ENCODE peak calls at places on chromosomes 7 and 10, in eight cellular contexts. O, I, A, J, W, X, P and V are unnamed samples.

GRCh38 chr10:42491801-42492200 is 146.6 kb downstream of the ZNF33B start:
- DNase-seq in W (no peak), I (no peak), J (no peak), A (no peak), X (no peak), P (no peak), O (no peak), V (no peak)

GRCh38 chr7:84700563-84701370 is 486.1 kb downstream of the SEMA3D start:
- DNase-seq in I (no peak), J (no peak), A (no peak), W (no peak), P (no peak), X (peak), O (no peak), V (no peak)

GRCh38 chr7:122768827-122769226 is 66.1 kb upstream of the RNF148 start:
- DNase-seq in O (no peak), A (no peak), X (no peak), J (no peak), I (no peak), P (no peak), W (no peak), V (no peak)

GRCh38 chr7:102433319-102434038 is at the start of gene ORAI2:
- DNase-seq in J (no peak), X (peak), O (peak), W (peak), I (peak), P (peak), A (peak), V (peak)

GRCh38 chr10:71685554-71686202 is 33.9 kb downstream of the C10orf105 start:
- DNase-seq in A (no peak), I (no peak), J (no peak), W (no peak), P (no peak), X (no peak), O (no peak), V (no peak)

GRCh38 chr7:29565982-29566746 is 2.5 kb downstream of the PRR15 start:
- DNase-seq in J (no peak), I (no peak), O (no peak), P (no peak), X (no peak), A (peak), W (no peak), V (no peak)

GRCh38 chr10:11320809-11321520 is 290.5 kb downstream of the USP6NL start:
- DNase-seq in A (no peak), P (no peak), W (no peak), I (no peak), X (no peak), J (peak), O (no peak), V (no peak)

GRCh38 chr10:6211341-6212265 is 8.9 kb downstream of the PFKFB3 start:
- DNase-seq in A (no peak), P (no peak), W (no peak), X (peak), I (no peak), J (no peak), O (peak), V (no peak)

GRCh38 chr10:19970707-19971106 is 154.5 kb downstream of the PLXDC2 start:
- DNase-seq in W (no peak), O (no peak), A (no peak), X (no peak), P (no peak), J (no peak), I (no peak), V (no peak)

GRCh38 chr7:157991351-157991750 is 596.3 kb downstream of the PTPRN2 start:
- DNase-seq in I (no peak), X (no peak), J (no peak), W (no peak), P (no peak), A (peak), O (no peak), V (no peak)

GRCh38 chr7:151490706-151491105 is 29.0 kb downstream of the RHEB start:
- DNase-seq in I (no peak), X (no peak), O (no peak), A (no peak), W (no peak), J (no peak), P (no peak), V (no peak)

GRCh38 chr10:121457729-121458128 is 140.5 kb downstream of the FGFR2 start:
- DNase-seq in O (no peak), A (no peak), X (no peak), I (no peak), P (no peak), J (no peak), W (no peak), V (no peak)

GRCh38 chr10:35705671-35706070 is 63.6 kb upstream of the FZD8 start:
- DNase-seq in P (no peak), A (no peak), W (no peak), J (no peak), I (no peak), X (no peak), O (no peak), V (no peak)

GRCh38 chr7:85119934-85120333 is 66.9 kb downstream of the SEMA3D start:
- DNase-seq in O (no peak), P (no peak), J (no peak), I (no peak), A (no peak), W (no peak), X (peak), V (no peak)

GRCh38 chr7:65369843-65370242 is 3.8 kb upstream of the ZNF92 start:
- DNase-seq in J (no peak), P (no peak), I (no peak), A (no peak), O (no peak), X (no peak), W (no peak), V (no peak)

GRCh38 chr7:50308301-50309129 is 4.0 kb downstream of the IKZF1 start:
- DNase-seq in P (no peak), J (no peak), A (no peak), I (no peak), W (peak), O (no peak), X (no peak), V (no peak)
- TF ChIP-seq POLR2A in P (no peak), J (no peak), A (no peak), I (no peak), W (no peak), O (no peak), X (no peak), V (no peak)

DNA sequence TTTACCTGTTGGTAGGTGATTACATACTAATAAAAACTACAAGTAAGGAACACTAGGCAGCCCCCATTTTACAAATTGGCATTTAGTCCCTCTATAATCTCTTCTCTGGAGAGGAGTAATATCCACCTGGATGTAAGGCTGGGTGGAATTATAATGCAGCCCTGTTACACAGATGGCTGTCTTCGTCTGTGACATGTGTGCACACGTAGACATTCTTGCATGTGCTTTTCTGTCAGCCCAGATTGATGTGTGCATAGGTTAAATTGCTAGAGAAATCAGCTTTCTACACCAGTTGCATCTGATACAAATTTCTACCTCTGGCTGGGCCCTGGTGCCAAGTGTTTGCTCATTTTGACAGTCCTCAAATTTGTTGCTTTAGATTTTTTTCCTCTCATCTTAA is 715.9 kb downstream of the AUTS2 start:
- DNase-seq in X (no peak), W (no peak), P (no peak), I (no peak), O (no peak), A (no peak), J (no peak), V (no peak)
- TF ChIP-seq POLR2A in X (no peak), W (no peak), P (no peak), I (no peak), O (no peak), A (no peak), J (no peak), V (no peak)

GRCh38 chr7:119983468-119983867 is 289.5 kb upstream of the KCND2 start:
- DNase-seq in O (no peak), X (no peak), W (no peak), A (no peak), I (no peak), P (no peak), J (no peak), V (no peak)

GRCh38 chr7:119982884-119983283 is 290.1 kb upstream of the KCND2 start:
- DNase-seq in O (no peak), A (no peak), I (no peak), W (no peak), J (no peak), P (no peak), X (no peak), V (no peak)

GRCh38 chr7:119984247-119984646 is 288.7 kb upstream of the KCND2 start:
- DNase-seq in O (no peak), A (no peak), P (no peak), I (no peak), X (no peak), J (no peak), W (no peak), V (no peak)

DNA sequence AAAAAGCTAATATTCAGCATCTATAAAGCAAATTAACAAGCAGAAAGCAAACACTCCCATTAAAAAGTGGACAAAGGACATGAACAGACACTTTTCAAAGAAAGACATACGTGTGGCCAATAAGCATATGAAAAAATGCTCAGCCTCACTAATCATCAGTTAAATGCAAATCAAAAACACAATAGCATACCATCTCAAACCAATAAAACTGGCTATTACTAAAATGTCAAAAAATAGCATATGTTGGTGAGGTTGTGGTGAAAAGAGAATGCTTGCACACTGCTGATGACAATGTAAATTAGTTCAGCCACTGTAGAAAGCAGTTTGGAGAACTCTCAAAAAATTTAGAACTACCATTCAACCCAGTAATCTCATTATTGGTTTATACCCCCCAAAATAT is 284.6 kb upstream of the KCND2 start:
- DNase-seq in A (no peak), P (no peak), J (no peak), X (no peak), W (no peak), I (no peak), O (no peak), V (no peak)
- TF ChIP-seq POLR2A in A (no peak), P (no peak), J (no peak), X (no peak), W (no peak), I (no peak), O (no peak), V (no peak)

GRCh38 chr7:55964261-55964801 is at the start of gene NIPSNAP2:
- DNase-seq in O (peak), I (no peak), W (peak), J (no peak), X (peak), A (no peak), P (peak), V (peak)
- TF ChIP-seq POLR2A in O (peak), I (peak), W (peak), J (no peak), X (peak), A (no peak), P (peak), V (peak)

GRCh38 chr7:24980695-24981543 is 941 bp upstream of the OSBPL3 start:
- DNase-seq in P (peak), J (no peak), O (no peak), A (peak), I (peak), W (no peak), X (peak), V (no peak)

GRCh38 chr7:24981544-24981951 is 1.6 kb upstream of the OSBPL3 start:
- DNase-seq in J (no peak), I (peak), O (peak), P (peak), W (peak), X (peak), A (peak), V (peak)

GRCh38 chr7:24979863-24980694 is at the start of gene OSBPL3:
- DNase-seq in I (peak), P (peak), J (peak), W (peak), O (peak), X (peak), A (peak), V (peak)

GRCh38 chr7:24978837-24979469 is 1.0 kb downstream of the OSBPL3 start:
- DNase-seq in A (peak), W (no peak), J (no peak), I (no peak), P (no peak), X (no peak), O (no peak), V (no peak)

DNA sequence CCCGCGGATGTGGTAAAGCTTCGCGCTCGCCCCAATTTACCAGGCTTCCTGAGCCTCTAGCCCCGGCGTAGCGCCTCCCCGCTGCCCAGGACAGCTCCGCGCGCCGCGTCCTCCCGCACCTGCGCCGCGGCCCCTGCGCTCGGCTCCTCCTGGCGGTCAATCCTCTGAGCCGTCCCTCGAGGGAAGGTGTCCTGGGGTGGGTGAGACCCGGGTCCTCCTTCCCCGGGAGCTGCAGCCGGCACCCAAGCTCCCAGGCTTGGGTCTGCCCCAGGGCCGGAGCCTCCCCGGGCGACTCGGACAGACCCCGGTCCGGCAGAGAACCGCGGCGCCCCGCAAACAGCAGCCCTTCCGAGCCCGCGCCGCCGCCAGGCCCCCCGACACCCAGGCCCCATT is 512 bp downstream of the OSBPL3 start:
- DNase-seq in W (peak), I (peak), X (peak), A (peak), P (peak), J (no peak), O (peak), V (peak)
- TF ChIP-seq POLR2A in W (peak), I (no peak), X (no peak), A (no peak), P (no peak), J (no peak), O (no peak), V (peak)

DNA sequence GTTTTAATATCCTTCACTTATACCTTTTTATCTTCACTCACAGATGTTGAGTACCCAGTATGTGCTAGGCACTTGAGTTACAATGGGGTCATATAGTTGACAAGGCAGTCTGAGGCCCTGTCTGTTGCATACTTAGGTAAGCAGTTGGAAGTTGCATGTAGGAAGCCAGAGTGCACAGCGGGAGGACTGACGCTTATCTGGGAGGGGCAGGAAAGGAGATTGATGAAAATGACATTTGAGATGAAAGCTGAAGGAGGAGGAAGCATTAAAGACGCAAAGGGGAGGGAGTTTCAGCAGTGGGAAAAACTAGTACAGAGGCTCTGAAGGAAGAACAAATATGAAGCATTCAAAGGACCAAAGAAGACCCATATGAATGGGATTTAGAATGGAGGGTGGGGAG is 266.2 kb downstream of the HTR7 start:
- DNase-seq in P (no peak), O (no peak), J (no peak), I (no peak), A (no peak), X (no peak), W (no peak), V (no peak)
- TF ChIP-seq POLR2A in P (no peak), O (no peak), J (no peak), I (no peak), A (no peak), X (no peak), W (no peak), V (no peak)

GRCh38 chr7:100432621-100433275 is 3.1 kb downstream of the MEPCE start:
- DNase-seq in X (no peak), A (peak), J (no peak), O (no peak), W (peak), I (no peak), P (no peak), V (no peak)

GRCh38 chr7:100434297-100435144 is 1.8 kb downstream of the PPP1R35 start:
- DNase-seq in P (no peak), I (no peak), A (no peak), J (no peak), W (peak), X (no peak), O (no peak), V (no peak)

GRCh38 chr7:100433592-100434296 is 2.6 kb downstream of the PPP1R35 start:
- DNase-seq in W (peak), J (no peak), O (no peak), A (peak), I (no peak), P (no peak), X (no peak), V (no peak)

GRCh38 chr7:100432053-100432452 is 2.4 kb downstream of the MEPCE start:
- DNase-seq in P (no peak), A (no peak), X (no peak), J (no peak), O (no peak), I (no peak), W (no peak), V (no peak)

GRCh38 chr7:100433276-100433591 is 3.1 kb downstream of the PPP1R35 start:
- DNase-seq in W (peak), O (no peak), X (no peak), P (no peak), A (no peak), J (no peak), I (no peak), V (no peak)
- TF ChIP-seq POLR2A in W (peak), O (no peak), X (no peak), P (no peak), A (no peak), J (no peak), I (no peak), V (no peak)

GRCh38 chr7:44798649-44799275 is 2.3 kb downstream of the PPIA start:
- DNase-seq in I (no peak), O (no peak), W (no peak), J (no peak), X (no peak), P (no peak), A (no peak), V (no peak)
- TF ChIP-seq POLR2A in I (no peak), O (no peak), W (no peak), J (no peak), X (no peak), P (no peak), A (no peak), V (no peak)